ENCODE peak calls at places on chromosomes 11 and 22, in eight cellular contexts. One of them, this sample, is unnamed.

GRCh38 chr11:88555018-88555828 is 217.7 kb upstream of the CTSC start:
- DNase-seq in heart left ventricle: no peak
- DNase-seq in AG04450: peak
- DNase-seq in caudate nucleus: no peak
- DNase-seq in mesenchymal stem cell: peak
- DNase-seq in transverse colon: no peak
- DNase-seq in neuronal stem cell: no peak
- DNase-seq in tibial artery: no peak
- DNase-seq in this sample: no peak

GRCh38 chr11:12705874-12706273 is 31.7 kb downstream of the TEAD1 start:
- DNase-seq in heart left ventricle: no peak
- DNase-seq in AG04450: no peak
- DNase-seq in caudate nucleus: no peak
- DNase-seq in mesenchymal stem cell: no peak
- DNase-seq in transverse colon: no peak
- DNase-seq in neuronal stem cell: no peak
- DNase-seq in tibial artery: no peak
- DNase-seq in this sample: no peak

GRCh38 chr22:24583221-24583971 is 9.5 kb downstream of the LRRC75B start:
- DNase-seq in heart left ventricle: no peak
- DNase-seq in AG04450: no peak
- DNase-seq in caudate nucleus: no peak
- DNase-seq in mesenchymal stem cell: no peak
- DNase-seq in transverse colon: peak
- DNase-seq in neuronal stem cell: no peak
- DNase-seq in tibial artery: no peak
- DNase-seq in this sample: no peak

GRCh38 chr11:113249491-113249763 is 65.0 kb upstream of the TTC12 start:
- DNase-seq in heart left ventricle: no peak
- DNase-seq in AG04450: no peak
- DNase-seq in caudate nucleus: no peak
- DNase-seq in mesenchymal stem cell: no peak
- DNase-seq in transverse colon: no peak
- DNase-seq in neuronal stem cell: no peak
- DNase-seq in tibial artery: no peak
- DNase-seq in this sample: no peak

GRCh38 chr11:64713781-64714363 is 9.1 kb downstream of the NRXN2 start:
- DNase-seq in heart left ventricle: no peak
- DNase-seq in AG04450: no peak
- DNase-seq in caudate nucleus: no peak
- DNase-seq in mesenchymal stem cell: no peak
- DNase-seq in transverse colon: no peak
- DNase-seq in neuronal stem cell: no peak
- DNase-seq in tibial artery: no peak
- DNase-seq in this sample: no peak

GRCh38 chr22:41177626-41178424 is 27.3 kb upstream of the L3MBTL2 start:
- DNase-seq in heart left ventricle: no peak
- DNase-seq in AG04450: no peak
- DNase-seq in caudate nucleus: no peak
- DNase-seq in mesenchymal stem cell: no peak
- DNase-seq in transverse colon: no peak
- DNase-seq in neuronal stem cell: no peak
- DNase-seq in tibial artery: no peak
- DNase-seq in this sample: no peak

GRCh38 chr11:110529043-110529442 is 99.3 kb downstream of the FDX1 start:
- DNase-seq in heart left ventricle: no peak
- DNase-seq in AG04450: no peak
- DNase-seq in caudate nucleus: no peak
- DNase-seq in mesenchymal stem cell: no peak
- DNase-seq in transverse colon: no peak
- DNase-seq in neuronal stem cell: no peak
- DNase-seq in tibial artery: no peak
- DNase-seq in this sample: no peak

GRCh38 chr22:48226026-48227013 is 1463.9 kb downstream of the TBC1D22A start:
- DNase-seq in heart left ventricle: no peak
- DNase-seq in AG04450: no peak
- DNase-seq in caudate nucleus: no peak
- DNase-seq in mesenchymal stem cell: no peak
- DNase-seq in transverse colon: no peak
- DNase-seq in neuronal stem cell: no peak
- DNase-seq in tibial artery: peak
- DNase-seq in this sample: peak

GRCh38 chr11:113796663-113797259 is 17.2 kb downstream of the CLDN25 start:
- DNase-seq in heart left ventricle: no peak
- DNase-seq in AG04450: no peak
- DNase-seq in caudate nucleus: peak
- DNase-seq in mesenchymal stem cell: peak
- DNase-seq in transverse colon: no peak
- DNase-seq in neuronal stem cell: no peak
- DNase-seq in tibial artery: no peak
- DNase-seq in this sample: no peak

GRCh38 chr22:38016182-38017078 is 32.1 kb upstream of the SOX10 start:
- DNase-seq in heart left ventricle: no peak
- DNase-seq in AG04450: no peak
- DNase-seq in caudate nucleus: peak
- DNase-seq in mesenchymal stem cell: no peak
- DNase-seq in transverse colon: peak
- DNase-seq in neuronal stem cell: peak
- DNase-seq in tibial artery: no peak
- DNase-seq in this sample: no peak

GRCh38 chr11:45857834-45858492 is 10.7 kb downstream of the CRY2 start:
- DNase-seq in heart left ventricle: peak
- DNase-seq in AG04450: no peak
- DNase-seq in caudate nucleus: peak
- DNase-seq in mesenchymal stem cell: peak
- DNase-seq in transverse colon: no peak
- DNase-seq in neuronal stem cell: no peak
- DNase-seq in tibial artery: no peak
- DNase-seq in this sample: no peak

GRCh38 chr11:3160252-3161031 is 4.7 kb downstream of the OSBPL5 start:
- DNase-seq in heart left ventricle: peak
- DNase-seq in AG04450: peak
- DNase-seq in caudate nucleus: peak
- DNase-seq in mesenchymal stem cell: peak
- DNase-seq in transverse colon: peak
- DNase-seq in neuronal stem cell: peak
- DNase-seq in tibial artery: peak
- DNase-seq in this sample: peak

GRCh38 chr22:22235564-22235963 is 9.0 kb upstream of the VPREB1 start:
- DNase-seq in heart left ventricle: no peak
- DNase-seq in AG04450: no peak
- DNase-seq in caudate nucleus: no peak
- DNase-seq in mesenchymal stem cell: no peak
- DNase-seq in transverse colon: peak
- DNase-seq in neuronal stem cell: no peak
- DNase-seq in tibial artery: peak
- DNase-seq in this sample: no peak

GRCh38 chr22:30383061-30383460 is 4.2 kb downstream of the RNF215 start:
- DNase-seq in heart left ventricle: no peak
- DNase-seq in AG04450: no peak
- DNase-seq in caudate nucleus: no peak
- DNase-seq in mesenchymal stem cell: no peak
- DNase-seq in transverse colon: no peak
- DNase-seq in neuronal stem cell: no peak
- DNase-seq in tibial artery: no peak
- DNase-seq in this sample: no peak

GRCh38 chr11:12329797-12330196 is 47.6 kb upstream of the PARVA start:
- DNase-seq in heart left ventricle: no peak
- DNase-seq in AG04450: no peak
- DNase-seq in caudate nucleus: no peak
- DNase-seq in mesenchymal stem cell: no peak
- DNase-seq in transverse colon: no peak
- DNase-seq in neuronal stem cell: no peak
- DNase-seq in tibial artery: no peak
- DNase-seq in this sample: no peak

GRCh38 chr11:71244116-71244815 is 8.1 kb downstream of the SHANK2 start:
- DNase-seq in heart left ventricle: no peak
- DNase-seq in AG04450: no peak
- DNase-seq in caudate nucleus: no peak
- DNase-seq in mesenchymal stem cell: peak
- DNase-seq in transverse colon: no peak
- DNase-seq in neuronal stem cell: no peak
- DNase-seq in tibial artery: no peak
- DNase-seq in this sample: no peak

GRCh38 chr11:36409152-36409713 is 100.8 kb downstream of the TRAF6 start:
- DNase-seq in heart left ventricle: no peak
- DNase-seq in AG04450: no peak
- DNase-seq in caudate nucleus: no peak
- DNase-seq in mesenchymal stem cell: peak
- DNase-seq in transverse colon: no peak
- DNase-seq in neuronal stem cell: no peak
- DNase-seq in tibial artery: no peak
- DNase-seq in this sample: no peak

GRCh38 chr11:15308840-15309239 is 194.1 kb downstream of the INSC start:
- DNase-seq in heart left ventricle: no peak
- DNase-seq in AG04450: no peak
- DNase-seq in caudate nucleus: no peak
- DNase-seq in mesenchymal stem cell: no peak
- DNase-seq in transverse colon: no peak
- DNase-seq in neuronal stem cell: no peak
- DNase-seq in tibial artery: no peak
- DNase-seq in this sample: no peak
- H3K27ac ChIP-seq in heart left ventricle: no peak
- H3K27ac ChIP-seq in AG04450: no peak
- H3K27ac ChIP-seq in caudate nucleus: no peak
- H3K27ac ChIP-seq in mesenchymal stem cell: no peak
- H3K27ac ChIP-seq in transverse colon: no peak
- H3K27ac ChIP-seq in neuronal stem cell: no peak
- H3K27ac ChIP-seq in tibial artery: no peak
- H3K27ac ChIP-seq in this sample: no peak

DNA sequence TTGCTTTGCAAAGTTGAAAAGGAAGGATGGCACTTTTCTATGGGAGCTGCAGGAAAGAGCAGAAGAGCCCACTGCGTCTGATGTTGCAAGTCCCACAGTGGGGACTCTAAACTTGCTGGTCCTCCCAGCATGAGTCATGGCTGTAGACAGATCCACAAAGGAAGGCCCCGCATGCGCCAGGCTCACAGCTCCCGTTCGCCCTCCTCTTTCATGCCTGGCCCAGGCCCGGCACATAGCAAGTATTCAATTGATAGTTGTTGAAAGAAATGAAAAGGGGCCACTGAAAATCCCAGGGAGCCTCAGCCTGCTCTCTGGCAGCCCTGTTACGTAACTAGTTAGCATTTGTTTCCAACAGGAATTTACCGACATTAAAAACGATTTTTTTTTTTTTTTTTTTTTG is 18.9 kb downstream of the AP1B1 start:
- DNase-seq in heart left ventricle: peak
- DNase-seq in AG04450: no peak
- DNase-seq in caudate nucleus: peak
- DNase-seq in mesenchymal stem cell: peak
- DNase-seq in transverse colon: peak
- DNase-seq in neuronal stem cell: peak
- DNase-seq in tibial artery: peak
- DNase-seq in this sample: no peak
- H3K27ac ChIP-seq in heart left ventricle: no peak
- H3K27ac ChIP-seq in AG04450: no peak
- H3K27ac ChIP-seq in caudate nucleus: peak
- H3K27ac ChIP-seq in mesenchymal stem cell: peak
- H3K27ac ChIP-seq in transverse colon: peak
- H3K27ac ChIP-seq in neuronal stem cell: peak
- H3K27ac ChIP-seq in tibial artery: no peak
- H3K27ac ChIP-seq in this sample: peak

GRCh38 chr22:45508814-45509213 is 6.1 kb downstream of the FBLN1 start:
- DNase-seq in heart left ventricle: no peak
- DNase-seq in AG04450: no peak
- DNase-seq in caudate nucleus: no peak
- DNase-seq in mesenchymal stem cell: no peak
- DNase-seq in transverse colon: no peak
- DNase-seq in neuronal stem cell: no peak
- DNase-seq in tibial artery: no peak
- DNase-seq in this sample: no peak
- H3K27ac ChIP-seq in heart left ventricle: no peak
- H3K27ac ChIP-seq in AG04450: no peak
- H3K27ac ChIP-seq in caudate nucleus: no peak
- H3K27ac ChIP-seq in mesenchymal stem cell: no peak
- H3K27ac ChIP-seq in transverse colon: no peak
- H3K27ac ChIP-seq in neuronal stem cell: no peak
- H3K27ac ChIP-seq in tibial artery: no peak
- H3K27ac ChIP-seq in this sample: no peak

GRCh38 chr11:79694368-79694767 is 253.5 kb upstream of the TENM4 start:
- DNase-seq in heart left ventricle: no peak
- DNase-seq in AG04450: no peak
- DNase-seq in caudate nucleus: no peak
- DNase-seq in mesenchymal stem cell: no peak
- DNase-seq in transverse colon: no peak
- DNase-seq in neuronal stem cell: no peak
- DNase-seq in tibial artery: no peak
- DNase-seq in this sample: no peak
- H3K27ac ChIP-seq in heart left ventricle: no peak
- H3K27ac ChIP-seq in AG04450: no peak
- H3K27ac ChIP-seq in caudate nucleus: no peak
- H3K27ac ChIP-seq in mesenchymal stem cell: no peak
- H3K27ac ChIP-seq in transverse colon: no peak
- H3K27ac ChIP-seq in neuronal stem cell: no peak
- H3K27ac ChIP-seq in tibial artery: no peak
- H3K27ac ChIP-seq in this sample: no peak

GRCh38 chr11:128291043-128291442 is 296.3 kb downstream of the ETS1 start:
- DNase-seq in heart left ventricle: no peak
- DNase-seq in AG04450: no peak
- DNase-seq in caudate nucleus: no peak
- DNase-seq in mesenchymal stem cell: no peak
- DNase-seq in transverse colon: no peak
- DNase-seq in neuronal stem cell: no peak
- DNase-seq in tibial artery: no peak
- DNase-seq in this sample: no peak

GRCh38 chr11:128294685-128295079 is 292.7 kb downstream of the ETS1 start:
- DNase-seq in heart left ventricle: no peak
- DNase-seq in AG04450: no peak
- DNase-seq in caudate nucleus: no peak
- DNase-seq in mesenchymal stem cell: peak
- DNase-seq in transverse colon: no peak
- DNase-seq in neuronal stem cell: no peak
- DNase-seq in tibial artery: no peak
- DNase-seq in this sample: no peak

GRCh38 chr11:128291835-128292234 is 295.5 kb downstream of the ETS1 start:
- DNase-seq in heart left ventricle: no peak
- DNase-seq in AG04450: no peak
- DNase-seq in caudate nucleus: no peak
- DNase-seq in mesenchymal stem cell: no peak
- DNase-seq in transverse colon: peak
- DNase-seq in neuronal stem cell: no peak
- DNase-seq in tibial artery: no peak
- DNase-seq in this sample: no peak

GRCh38 chr11:128297111-128297651 is 290.2 kb downstream of the ETS1 start:
- DNase-seq in heart left ventricle: no peak
- DNase-seq in AG04450: no peak
- DNase-seq in caudate nucleus: no peak
- DNase-seq in mesenchymal stem cell: peak
- DNase-seq in transverse colon: no peak
- DNase-seq in neuronal stem cell: no peak
- DNase-seq in tibial artery: no peak
- DNase-seq in this sample: no peak

GRCh38 chr11:128294001-128294684 is 293.2 kb downstream of the ETS1 start:
- DNase-seq in heart left ventricle: no peak
- DNase-seq in AG04450: no peak
- DNase-seq in caudate nucleus: no peak
- DNase-seq in mesenchymal stem cell: peak
- DNase-seq in transverse colon: no peak
- DNase-seq in neuronal stem cell: no peak
- DNase-seq in tibial artery: no peak
- DNase-seq in this sample: no peak
- H3K27ac ChIP-seq in heart left ventricle: no peak
- H3K27ac ChIP-seq in AG04450: no peak
- H3K27ac ChIP-seq in caudate nucleus: no peak
- H3K27ac ChIP-seq in mesenchymal stem cell: no peak
- H3K27ac ChIP-seq in transverse colon: no peak
- H3K27ac ChIP-seq in neuronal stem cell: no peak
- H3K27ac ChIP-seq in tibial artery: peak
- H3K27ac ChIP-seq in this sample: peak

GRCh38 chr11:35147273-35147672 is 8.3 kb downstream of the CD44 start:
- DNase-seq in heart left ventricle: no peak
- DNase-seq in AG04450: no peak
- DNase-seq in caudate nucleus: no peak
- DNase-seq in mesenchymal stem cell: peak
- DNase-seq in transverse colon: no peak
- DNase-seq in neuronal stem cell: no peak
- DNase-seq in tibial artery: no peak
- DNase-seq in this sample: no peak
- H3K27ac ChIP-seq in heart left ventricle: no peak
- H3K27ac ChIP-seq in AG04450: peak
- H3K27ac ChIP-seq in caudate nucleus: no peak
- H3K27ac ChIP-seq in mesenchymal stem cell: peak
- H3K27ac ChIP-seq in transverse colon: no peak
- H3K27ac ChIP-seq in neuronal stem cell: no peak
- H3K27ac ChIP-seq in tibial artery: no peak
- H3K27ac ChIP-seq in this sample: no peak

This sample was measured in coronary artery.